ENCODE peak calls at places on chromosomes 3 and 15, in seven cellular contexts. B is aorta, N is lung, M is transverse colon, P is H9, D is left lung, W is fibroblast of lung. T is an unnamed sample. For H3K4me1 and H3K27me3, the result is how much of the 10 kb centered on the place peaks cover.

GRCh38 chr3:60675424-60675823 is 575.8 kb downstream of the FHIT start:
- DNase-seq in M (no peak), W (no peak), P (no peak), D (no peak), B (no peak), N (no peak), T (no peak)

GRCh38 chr3:58329922-58330413 is 2.7 kb upstream of the PXK start:
- DNase-seq in B (no peak), N (no peak), M (no peak), P (no peak), D (no peak), W (no peak), T (no peak)

GRCh38 chr15:40313531-40314398 is 6.0 kb upstream of the PLCB2 start:
- DNase-seq in P (no peak), N (peak), D (peak), M (peak), B (peak), W (no peak), T (peak)

GRCh38 chr15:38682861-38683260 is 118.2 kb upstream of the RASGRP1 start:
- DNase-seq in D (no peak), N (no peak), M (no peak), B (no peak), W (no peak), P (no peak), T (no peak)

GRCh38 chr3:80014576-80014975 is 246.8 kb upstream of the ROBO1 start:
- DNase-seq in N (no peak), D (no peak), W (no peak), M (no peak), P (no peak), B (no peak), T (no peak)

GRCh38 chr3:162400697-162401096 is 904.1 kb downstream of the OTOL1 start:
- DNase-seq in W (no peak), P (no peak), D (no peak), N (no peak), M (no peak), B (no peak), T (no peak)

GRCh38 chr3:78507196-78507984 is 1260.4 kb downstream of the ROBO1 start:
- DNase-seq in M (no peak), B (no peak), W (no peak), D (no peak), P (no peak), N (no peak), T (no peak)

GRCh38 chr3:125381314-125381713 is 6.2 kb upstream of the ZNF148 start:
- DNase-seq in M (no peak), W (no peak), B (no peak), D (no peak), N (no peak), P (no peak), T (no peak)

GRCh38 chr15:101014921-101015841 is 96.0 kb downstream of the LRRK1 start:
- DNase-seq in B (peak), P (peak), N (peak), W (peak), M (peak), D (peak), T (peak)

GRCh38 chr15:27681038-27681437 is 418.1 kb downstream of the OCA2 start:
- DNase-seq in D (no peak), B (no peak), M (no peak), P (no peak), W (no peak), N (no peak), T (peak)

GRCh38 chr3:177467268-177467985 is 270.1 kb upstream of the TBL1XR1 start:
- DNase-seq in W (no peak), B (no peak), M (no peak), N (no peak), P (no peak), D (no peak), T (no peak)

GRCh38 chr15:80208758-80209734 is 43.0 kb downstream of the CTXND1 start:
- DNase-seq in B (no peak), P (no peak), M (no peak), D (no peak), N (no peak), W (no peak), T (no peak)

GRCh38 chr3:121883507-121883906 is 10.7 kb upstream of the SLC15A2 start:
- DNase-seq in P (no peak), M (no peak), W (peak), D (no peak), N (no peak), B (no peak), T (no peak)

GRCh38 chr15:47384316-47384715 is 333.0 kb upstream of the SEMA6D start:
- DNase-seq in P (peak), B (peak), W (peak), M (no peak), D (no peak), N (no peak), T (no peak)

GRCh38 chr15:85854345-85855097 is 59.8 kb upstream of the KLHL25 start:
- DNase-seq in N (peak), P (peak), M (peak), W (peak), B (no peak), D (no peak), T (peak)

GRCh38 chr3:115110830-115111229 is 36.3 kb downstream of the ZBTB20 start:
- DNase-seq in B (no peak), D (no peak), M (no peak), W (no peak), N (no peak), P (no peak), T (no peak)

GRCh38 chr15:84973492-84974460 is 7.9 kb upstream of the PDE8A start:
- DNase-seq in D (no peak), N (no peak), B (no peak), W (no peak), M (no peak), P (no peak), T (no peak)

GRCh38 chr15:36940636-36941285 is 159.6 kb downstream of the MEIS2 start:
- DNase-seq in D (no peak), N (no peak), M (no peak), W (no peak), B (no peak), P (no peak), T (no peak)

DNA sequence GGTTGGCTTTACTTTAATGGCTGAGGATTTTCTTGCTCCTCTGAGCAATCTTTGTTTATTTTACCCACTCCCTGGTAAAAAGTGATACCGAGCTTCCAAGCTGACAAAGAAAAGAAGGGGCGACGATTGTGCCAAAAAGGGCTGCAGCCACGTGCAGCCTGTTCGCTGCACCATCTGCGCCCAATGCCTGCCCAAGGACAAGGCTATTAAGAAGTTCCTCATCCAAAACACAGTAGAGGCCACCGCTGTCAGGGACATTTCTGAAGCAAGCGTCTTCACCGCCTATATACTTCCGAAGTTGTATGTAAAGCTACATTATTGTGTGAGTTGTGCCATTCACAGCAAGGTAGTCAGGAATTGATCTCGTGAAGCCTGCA is 4.4 kb downstream of the ARHGAP31 start:
- DNase-seq in M (no peak), B (no peak), N (no peak), D (no peak), P (no peak), W (no peak), T (no peak)
- H3K4me1 ChIP-seq in M (under half), B (under half), N (under half), D (half or more), P (under half), W (under half), T (under half)

DNA sequence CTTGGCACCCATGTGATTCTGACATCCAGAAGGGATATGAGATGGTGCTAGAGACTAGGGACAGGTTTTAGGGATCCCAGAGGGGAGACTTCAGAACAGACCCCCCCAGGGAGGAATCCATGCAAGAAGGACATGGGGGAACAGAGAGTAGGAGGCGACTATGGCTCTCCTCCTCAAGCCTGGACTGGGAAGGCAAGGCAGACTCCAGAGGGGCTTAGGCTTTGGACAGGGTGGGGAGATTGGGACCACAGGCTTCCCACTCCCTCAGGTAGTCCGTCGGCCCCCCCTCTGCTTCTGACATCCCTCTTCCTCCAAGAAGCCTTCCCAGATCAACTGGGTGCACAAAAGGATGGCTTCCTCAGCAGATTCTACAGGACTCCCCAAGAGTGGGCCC is 3.0 kb upstream of the VIPR1 start:
- DNase-seq in W (no peak), M (no peak), N (no peak), D (peak), P (peak), B (no peak), T (no peak)
- H3K27me3 ChIP-seq in W (under half), M (half or more), N (under half), D (under half), P (under half), B (under half), T (under half)

DNA sequence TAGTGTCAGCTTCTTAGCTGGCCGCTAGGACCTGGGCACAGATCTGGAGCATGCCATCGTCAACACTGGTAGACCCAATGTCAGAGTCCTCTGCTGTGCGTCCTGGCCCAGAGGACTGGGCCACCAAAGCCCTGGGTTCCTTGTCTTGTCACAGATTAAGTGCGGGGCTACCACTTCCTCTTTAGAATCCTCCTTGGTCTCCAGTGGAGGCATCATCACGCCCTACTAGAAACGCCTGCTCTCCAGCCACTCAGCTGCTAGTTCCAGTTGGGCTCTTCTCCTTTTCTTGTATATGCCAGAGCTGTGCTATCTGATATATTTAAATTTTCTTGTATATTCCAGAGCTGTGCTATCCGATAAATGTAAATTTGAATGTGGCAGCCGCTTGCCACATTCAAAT is 11.2 kb downstream of the PPCDC start:
- DNase-seq in B (peak), W (no peak), D (peak), N (no peak), P (no peak), M (no peak), T (no peak)
- H3K4me1 ChIP-seq in B (under half), W (under half), D (half or more), N (under half), P (under half), M (under half), T (under half)

GRCh38 chr15:61018083-61018482 is 211.0 kb downstream of the RORA start:
- DNase-seq in M (no peak), B (no peak), D (no peak), N (no peak), P (no peak), W (no peak), T (no peak)
- H3K27me3 ChIP-seq in M (under half), B (under half), D (under half), N (under half), P (under half), W (under half), T (under half)

GRCh38 chr3:66409771-66410355 is 91.0 kb downstream of the LRIG1 start:
- DNase-seq in P (no peak), D (no peak), B (no peak), N (no peak), W (no peak), M (no peak), T (no peak)
- H3K4me1 ChIP-seq in P (under half), D (under half), B (under half), N (under half), W (under half), M (under half), T (under half)

GRCh38 chr15:29538110-29538509 is 268.5 kb upstream of the NSMCE3 start:
- DNase-seq in P (no peak), M (peak), W (no peak), N (no peak), D (no peak), B (no peak), T (peak)

GRCh38 chr15:29533667-29534066 is 264.0 kb upstream of the NSMCE3 start:
- DNase-seq in D (no peak), M (no peak), N (no peak), B (no peak), W (no peak), P (peak), T (no peak)

GRCh38 chr15:29534378-29534777 is 264.8 kb upstream of the NSMCE3 start:
- DNase-seq in P (no peak), M (no peak), B (no peak), W (no peak), N (no peak), D (no peak), T (peak)

GRCh38 chr15:29539736-29540135 is 270.1 kb upstream of the NSMCE3 start:
- DNase-seq in M (no peak), P (no peak), D (no peak), W (no peak), N (no peak), B (no peak), T (no peak)

GRCh38 chr15:29535952-29536351 is 266.3 kb upstream of the NSMCE3 start:
- DNase-seq in D (no peak), P (no peak), W (no peak), N (no peak), M (no peak), B (no peak), T (no peak)
- H3K27me3 ChIP-seq in D (under half), P (under half), W (under half), N (under half), M (under half), B (under half), T (under half)

T was measured in body of pancreas.